ENCODE peak calls at places on chromosomes 7 and 10, in seven cellular contexts. X, N, H, P, K, C and F are unnamed samples.
A peak's percentile ranks its signal among the peaks of the same experiment; 100 is the strongest.

GRCh38 chr7:115559877-115560276 is 470.7 kb downstream of the TFEC start:
- DNase-seq in N (no peak), X (no peak), H (no peak), C (no peak), P (no peak), K (no peak), F (no peak)

GRCh38 chr7:71491331-71491730 is 359.4 kb downstream of the GALNT17 start:
- DNase-seq in H (no peak), P (no peak), N (no peak), X (no peak), C (no peak), K (no peak), F (no peak)

GRCh38 chr7:12161146-12161545 is 49.9 kb upstream of the TMEM106B start:
- DNase-seq in K (no peak), N (no peak), H (no peak), C (no peak), X (peak; percentile 25), P (no peak), F (no peak)

GRCh38 chr10:86266446-86267242 is 100.0 kb downstream of the GRID1 start:
- DNase-seq in X (no peak), C (no peak), N (no peak), P (peak; percentile 14), K (no peak), H (no peak), F (no peak)

GRCh38 chr7:112207106-112207592 is 654 bp downstream of the ZNF277 start:
- DNase-seq in K (no peak), P (no peak), X (peak; percentile 50), C (no peak), H (peak; percentile 36), N (no peak), F (no peak)

GRCh38 chr7:25625316-25625715 is 397.0 kb upstream of the NPVF start:
- DNase-seq in K (no peak), X (no peak), P (no peak), C (no peak), N (no peak), H (no peak), F (no peak)

GRCh38 chr7:7114575-7115291 is 67.6 kb upstream of the C1GALT1 start:
- DNase-seq in C (no peak), K (no peak), N (no peak), H (no peak), P (no peak), X (no peak), F (no peak)

GRCh38 chr7:74097937-74098614 is 14.5 kb downstream of the LIMK1 start:
- DNase-seq in N (no peak), K (no peak), X (peak; percentile 50), P (no peak), H (peak; percentile 97), C (no peak), F (peak; percentile 96)

GRCh38 chr10:30379983-30380382 is 30.9 kb upstream of the MTPAP start:
- DNase-seq in H (no peak), N (no peak), C (no peak), P (no peak), K (no peak), X (no peak), F (no peak)

GRCh38 chr10:72009430-72010081 is 45.4 kb downstream of the CHST3 start:
- DNase-seq in N (peak; percentile 27), X (peak; percentile 70), C (peak; percentile 72), P (no peak), K (no peak), H (peak; percentile 99), F (peak; percentile 94)

GRCh38 chr7:95470452-95470851 is 15.3 kb upstream of the ASB4 start:
- DNase-seq in C (no peak), N (no peak), K (no peak), H (peak; percentile 54), X (peak; percentile 38), P (no peak), F (peak; percentile 16)

GRCh38 chr10:35650894-35651293 is 8.8 kb upstream of the FZD8 start:
- DNase-seq in H (no peak), P (no peak), N (no peak), C (no peak), X (no peak), K (no peak), F (no peak)

GRCh38 chr7:131555565-131556054 is 818 bp downstream of the PODXL start:
- DNase-seq in C (no peak), N (no peak), H (no peak), K (no peak), P (no peak), X (no peak), F (no peak)

GRCh38 chr10:98135222-98135899 is 904 bp downstream of the R3HCC1L start:
- DNase-seq in X (no peak), P (no peak), N (no peak), H (no peak), K (no peak), C (no peak), F (no peak)

GRCh38 chr7:12683678-12684077 is 3.8 kb upstream of the ARL4A start:
- DNase-seq in X (no peak), N (no peak), C (no peak), K (no peak), H (peak; percentile 46), P (no peak), F (peak; percentile 33)

GRCh38 chr7:157494506-157495176 is 157.8 kb downstream of the DNAJB6 start:
- DNase-seq in X (no peak), K (no peak), H (no peak), P (no peak), N (no peak), C (no peak), F (no peak)

GRCh38 chr10:16890691-16891090 is 73.5 kb upstream of the RSU1 start:
- DNase-seq in C (no peak), N (no peak), X (no peak), H (no peak), P (no peak), K (no peak), F (no peak)

GRCh38 chr10:63384001-63384400 is 81.8 kb downstream of the JMJD1C start:
- DNase-seq in N (no peak), K (no peak), P (no peak), X (no peak), H (no peak), C (no peak), F (peak; percentile 17)

GRCh38 chr10:58307676-58308075 is 27.1 kb upstream of the UBE2D1 start:
- DNase-seq in X (no peak), N (no peak), C (no peak), H (no peak), P (no peak), K (no peak), F (no peak)
- H3K23ac ChIP-seq in X (no peak overlapping the region), N (no peak overlapping the region), C (no peak overlapping the region), H (no peak overlapping the region), P (no peak overlapping the region), K (no peak overlapping the region), F (no peak overlapping the region)

GRCh38 chr10:96721207-96721572 is 876 bp upstream of the PIK3AP1 start:
- DNase-seq in P (peak; percentile 59), K (no peak), C (no peak), H (no peak), X (peak; percentile 66), N (no peak), F (no peak)
- H3K23ac ChIP-seq in P (no peak overlapping the region), K (no peak overlapping the region), C (no peak overlapping the region), H (no peak overlapping the region), X (no peak overlapping the region), N (no peak overlapping the region), F (no peak overlapping the region)

GRCh38 chr7:69706070-69706469 is 107.8 kb downstream of the AUTS2 start:
- DNase-seq in X (no peak), H (no peak), N (no peak), P (no peak), C (no peak), K (no peak), F (no peak)

GRCh38 chr7:69703099-69703498 is 104.8 kb downstream of the AUTS2 start:
- DNase-seq in P (no peak), H (no peak), N (no peak), C (no peak), X (no peak), K (no peak), F (no peak)

GRCh38 chr7:69699949-69700715 is 101.9 kb downstream of the AUTS2 start:
- DNase-seq in P (no peak), C (no peak), N (no peak), H (no peak), K (no peak), X (peak; percentile 45), F (no peak)

GRCh38 chr7:69701241-69701741 is 103.0 kb downstream of the AUTS2 start:
- DNase-seq in C (no peak), N (no peak), H (no peak), K (no peak), P (no peak), X (no peak), F (no peak)

GRCh38 chr7:69702357-69702756 is 104.1 kb downstream of the AUTS2 start:
- DNase-seq in X (no peak), N (no peak), P (no peak), H (no peak), K (no peak), C (no peak), F (no peak)
- H3K23ac ChIP-seq in X (no peak overlapping the region), N (no peak overlapping the region), P (no peak overlapping the region), H (no peak overlapping the region), K (no peak overlapping the region), C (no peak overlapping the region), F (no peak overlapping the region)

DNA sequence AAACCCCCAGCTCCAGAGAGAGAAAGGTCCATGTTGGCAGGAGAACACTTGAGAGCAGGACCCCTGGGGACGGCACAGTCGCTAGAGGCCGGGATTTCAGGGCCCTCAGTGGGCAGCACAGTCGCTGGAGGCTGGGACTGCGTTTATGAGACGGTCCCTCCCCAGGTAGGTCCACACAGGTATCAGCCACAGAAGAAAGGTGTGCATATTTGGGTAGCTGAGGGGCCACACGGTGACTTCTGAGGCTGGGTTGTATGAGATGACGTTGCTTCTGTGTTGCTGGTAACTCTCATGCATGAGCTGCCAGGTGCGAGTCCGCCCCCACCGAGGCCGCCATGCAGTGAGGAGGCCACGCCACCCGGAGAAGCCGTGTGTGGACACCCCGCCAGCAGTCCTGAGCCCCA is 56.9 kb upstream of the PPP2R2D start:
- DNase-seq in P (peak; percentile 18), X (no peak), K (no peak), N (no peak), H (no peak), C (no peak), F (no peak)
- H3K23ac ChIP-seq in P (no peak overlapping the region), X (no peak overlapping the region), K (no peak overlapping the region), N (peak overlapping the region; percentile 44), H (no peak overlapping the region), C (no peak overlapping the region), F (no peak overlapping the region)

GRCh38 chr7:22594020-22594419 is 94.0 kb upstream of the STEAP1B start:
- DNase-seq in X (no peak), C (no peak), H (no peak), K (no peak), P (no peak), N (no peak), F (no peak)
- H3K23ac ChIP-seq in X (no peak overlapping the region), C (no peak overlapping the region), H (no peak overlapping the region), K (no peak overlapping the region), P (no peak overlapping the region), N (no peak overlapping the region), F (no peak overlapping the region)

DNA sequence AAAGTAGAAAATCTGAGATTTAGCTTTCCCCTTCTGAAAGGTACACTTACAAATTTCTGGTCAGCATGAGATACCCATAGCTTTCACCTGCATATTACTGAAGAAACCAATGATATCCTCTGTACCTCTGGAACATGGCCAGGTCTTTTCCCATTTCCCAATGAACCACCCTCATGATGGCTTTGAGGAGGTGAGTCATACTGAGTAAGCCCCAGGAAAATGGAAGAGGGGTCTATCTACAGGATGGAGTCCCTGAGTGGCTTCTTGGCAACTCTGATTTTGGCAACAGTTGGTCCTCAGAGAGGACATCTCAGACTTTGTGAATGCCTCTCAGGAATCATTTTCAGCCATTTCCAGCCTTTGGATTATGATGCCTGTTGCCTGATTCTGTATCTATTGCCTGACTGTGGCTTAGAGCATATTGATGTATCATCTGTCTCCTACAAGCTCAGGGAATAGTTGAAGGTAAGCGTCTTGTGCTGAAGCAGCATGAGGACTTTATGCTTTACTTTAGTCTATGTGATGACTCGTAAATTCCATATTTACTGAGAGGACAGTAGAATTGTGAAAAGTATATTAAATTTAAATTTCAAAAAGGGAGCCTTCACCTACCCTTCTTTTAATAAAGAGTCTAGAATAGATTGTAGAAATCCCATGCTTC is 84.7 kb upstream of the DKK1 start:
- DNase-seq in C (no peak), P (no peak), H (peak; percentile 37), X (no peak), K (no peak), N (no peak), F (peak; percentile 63)
- H3K23ac ChIP-seq in C (no peak overlapping the region), P (no peak overlapping the region), H (no peak overlapping the region), X (no peak overlapping the region), K (no peak overlapping the region), N (no peak overlapping the region), F (no peak overlapping the region)